ENCODE peak calls at places on chromosome X, in eight cellular contexts. O is tibial nerve, D is K562, V is body of pancreas, I is A549, W is stomach, Y is sigmoid colon, Z is heart left ventricle. N is an unnamed sample.
A peak's percentile ranks its signal among the peaks of the same experiment; 100 is the strongest.

GRCh38 chrX:33086886-33087285 is 124.5 kb downstream of the DMD start:
- DNase-seq in W (no peak), I (no peak), Z (no peak), V (no peak), O (no peak), D (no peak), Y (no peak), N (no peak)

GRCh38 chrX:118654331-118654730 is 73.1 kb upstream of the IL13RA1 start:
- DNase-seq in V (no peak), I (no peak), Y (no peak), W (no peak), O (no peak), Z (no peak), D (no peak), N (no peak)

GRCh38 chrX:22118161-22118830 is 86.2 kb downstream of the PHEX start:
- DNase-seq in Z (no peak), Y (no peak), V (no peak), W (no peak), O (no peak), I (no peak), D (no peak), N (no peak)

GRCh38 chrX:19782419-19782818 is 105.0 kb downstream of the SH3KBP1 start:
- DNase-seq in D (no peak), V (no peak), Y (no peak), W (no peak), O (no peak), Z (no peak), I (no peak), N (no peak)

GRCh38 chrX:9595131-9595530 is 130.3 kb downstream of the TBL1X start:
- DNase-seq in Y (no peak), D (no peak), I (no peak), O (no peak), V (no peak), Z (no peak), W (no peak), N (no peak)

GRCh38 chrX:281166-281999 is at the start of gene PLCXD1:
- DNase-seq in Y (peak; percentile 52), V (peak; percentile 27), D (peak; percentile 85), O (peak; percentile 5), Z (peak; percentile 8), W (peak; percentile 32), I (peak; percentile 96), N (no peak)

GRCh38 chrX:68492583-68492982 is 6.3 kb upstream of the YIPF6 start:
- DNase-seq in O (no peak), Y (no peak), I (no peak), V (no peak), W (no peak), D (no peak), Z (no peak), N (peak; percentile 27)

GRCh38 chrX:130577431-130577830 is 175.6 kb downstream of the RBMX2 start:
- DNase-seq in Z (no peak), O (no peak), D (no peak), W (no peak), I (no peak), V (no peak), Y (no peak), N (no peak)

GRCh38 chrX:140354431-140355120 is 150.3 kb downstream of the SOX3 start:
- DNase-seq in Y (no peak), O (no peak), Z (no peak), D (no peak), I (no peak), W (no peak), V (no peak), N (no peak)

GRCh38 chrX:39869846-39870601 is 227.7 kb downstream of the BCOR start:
- DNase-seq in W (no peak), Z (no peak), V (no peak), D (peak; percentile 75), I (peak; percentile 35), O (no peak), Y (no peak), N (peak; percentile 78)

DNA sequence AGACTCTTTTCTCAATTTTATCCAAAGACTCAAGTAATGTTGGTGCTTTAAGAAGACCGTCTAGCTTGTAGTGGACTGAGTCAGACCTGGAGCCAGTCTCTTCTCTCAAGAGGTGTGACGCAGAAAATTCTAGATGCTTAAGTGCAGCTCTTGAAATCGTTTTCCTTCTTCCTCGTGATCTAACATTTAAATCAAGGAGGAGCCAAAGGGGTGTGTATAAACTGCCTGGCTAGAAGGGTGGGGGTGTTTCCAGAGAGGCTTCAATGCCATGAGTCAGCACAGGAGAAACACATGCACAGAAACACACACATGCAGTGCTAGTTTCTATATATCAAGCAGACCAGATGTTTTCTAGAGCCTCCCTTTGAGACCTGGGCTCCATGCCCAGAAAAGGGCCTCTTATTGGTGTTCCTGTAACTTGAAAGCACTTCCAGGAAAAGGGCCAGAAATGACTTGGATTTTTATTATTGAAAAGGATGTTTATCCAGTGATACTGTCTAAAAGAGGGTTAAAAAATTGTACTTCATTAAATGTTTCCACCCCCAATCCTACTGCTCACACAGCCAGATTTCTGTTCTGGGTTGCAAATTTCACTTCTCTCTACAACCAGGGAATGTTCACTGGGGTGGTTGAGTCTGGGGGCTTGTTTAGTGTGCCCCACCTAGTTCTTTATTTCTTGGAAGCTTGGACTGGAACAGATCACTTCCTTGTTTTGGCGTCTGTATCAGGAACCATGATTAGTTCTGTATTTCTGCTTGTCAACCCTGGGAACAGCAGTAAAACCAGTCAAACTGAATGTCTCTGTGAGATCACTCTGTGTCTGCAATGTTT is at the start of gene CLIC2:
- DNase-seq in W (peak; percentile 31), D (peak; percentile 76), Y (no peak), V (peak; percentile 13), I (peak; percentile 3), Z (peak; percentile 33), O (peak; percentile 9), N (peak; percentile 4)
- TF ChIP-seq POLR2A in W (no peak), D (peak; percentile 70), Y (no peak), V (no peak), I (no peak), Z (no peak), O (no peak), N (no peak)

DNA sequence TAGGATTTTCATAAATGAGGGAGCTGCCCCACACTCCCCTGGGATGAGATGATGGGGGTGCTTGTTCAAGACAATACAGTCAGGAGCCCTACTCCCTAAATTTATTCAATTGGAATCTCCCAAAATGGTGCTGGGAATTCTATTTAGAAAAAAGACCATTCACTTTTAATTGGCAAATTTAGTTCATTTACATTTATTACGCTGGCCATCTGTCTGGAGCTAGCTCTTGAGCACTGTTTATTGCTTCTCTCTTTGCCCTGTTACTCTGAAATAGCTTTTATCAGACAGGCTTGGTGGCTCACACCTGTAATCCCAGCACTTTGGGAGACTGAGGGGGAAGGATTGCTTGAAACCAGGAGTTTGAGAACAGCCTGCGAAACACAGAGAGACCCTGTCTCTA is 2.0 kb upstream of the ARSD start:
- DNase-seq in D (no peak), O (no peak), I (no peak), Z (no peak), W (no peak), V (no peak), Y (no peak), N (no peak)
- TF ChIP-seq POLR2A in D (no peak), O (no peak), I (no peak), Z (no peak), W (no peak), V (no peak), Y (no peak), N (no peak)

GRCh38 chrX:46912098-46912672 is at the start of gene JADE3:
- DNase-seq in Y (peak; percentile 85), D (peak; percentile 59), O (peak; percentile 33), I (peak; percentile 82), V (peak; percentile 83), Z (peak; percentile 78), W (peak; percentile 76), N (peak; percentile 88)
- TF ChIP-seq POLR2A in Y (no peak), D (no peak), O (no peak), I (peak; percentile 45), V (peak; percentile 23), Z (no peak), W (no peak), N (no peak)

GRCh38 chrX:69552512-69552911 is 48.4 kb downstream of the NALF2 start:
- DNase-seq in V (no peak), I (no peak), O (no peak), Y (no peak), W (no peak), Z (no peak), D (no peak), N (no peak)

GRCh38 chrX:69555396-69556023 is 51.4 kb downstream of the NALF2 start:
- DNase-seq in D (no peak), V (no peak), Z (no peak), Y (no peak), O (no peak), I (no peak), W (no peak), N (no peak)

GRCh38 chrX:69551421-69552009 is 47.4 kb downstream of the NALF2 start:
- DNase-seq in W (no peak), V (no peak), O (no peak), I (no peak), Y (no peak), D (no peak), Z (no peak), N (no peak)

DNA sequence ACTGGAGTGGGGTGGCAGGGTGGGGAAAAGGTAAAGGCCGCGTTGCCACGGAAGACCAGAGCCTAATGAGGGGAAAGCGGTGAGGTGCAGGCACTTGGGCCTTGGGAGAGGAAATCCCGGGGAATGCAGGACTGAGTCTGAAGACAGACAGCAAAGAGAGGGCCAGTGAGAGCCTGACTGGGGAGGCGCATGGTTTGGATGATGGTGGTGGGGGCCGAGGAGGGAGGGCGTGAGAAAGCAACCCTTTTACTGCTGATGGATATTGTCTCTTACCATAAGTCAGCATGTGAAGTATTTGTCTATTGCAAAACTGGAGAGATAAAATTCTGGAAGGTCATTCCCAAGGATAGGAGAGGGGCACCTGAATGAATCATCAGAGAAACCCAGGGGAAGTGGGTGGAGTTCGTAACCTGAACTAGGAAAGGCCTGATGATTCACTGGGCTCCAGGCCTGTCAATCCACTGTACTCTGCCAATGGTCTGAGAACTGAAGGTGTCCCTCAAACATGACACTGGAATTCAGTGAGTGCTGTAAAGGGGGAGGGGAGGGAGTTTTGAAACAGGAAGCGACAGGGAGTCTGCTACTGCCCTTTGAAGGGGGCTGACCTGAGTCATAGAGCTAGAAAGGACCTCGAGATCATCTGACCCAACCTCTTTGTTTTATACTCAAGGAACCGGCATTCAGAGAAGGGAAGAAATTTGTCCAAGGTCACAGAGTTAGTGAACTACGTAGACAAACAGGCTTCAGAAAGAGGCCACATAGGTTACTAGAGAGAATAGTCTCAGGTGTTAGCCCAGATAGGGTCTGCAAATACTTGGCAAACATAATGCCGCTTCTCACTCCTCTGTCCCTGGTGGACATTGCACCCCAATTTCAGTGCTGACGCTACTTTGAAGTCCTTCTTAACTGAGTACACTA is 52.2 kb downstream of the NALF2 start:
- DNase-seq in Y (no peak), I (peak; percentile 16), V (peak; percentile 35), Z (no peak), O (no peak), W (no peak), D (peak; percentile 26), N (peak; percentile 52)
- TF ChIP-seq POLR2A in Y (no peak), I (no peak), V (no peak), Z (no peak), O (no peak), W (no peak), D (no peak), N (no peak)